ENCODE peak calls at places on chromosome 20, in nine cellular contexts. F is RWPE1, O is HL-60, D is glutamatergic neuron, C is heart left ventricle, J is MM.1S, Y is heart right ventricle, I is fibroblast of lung, N is fibroblast of mammary gland. P is an unnamed sample.

GRCh38 chr20:63130654-63131577 is 85.0 kb downstream of the YTHDF1 start:
- DNase-seq in F (no peak), O (no peak), D (peak), C (peak), J (no peak), Y (peak), I (no peak), N (no peak), P (no peak)

GRCh38 chr20:12835999-12836398 is 172.8 kb upstream of the SPTLC3 start:
- DNase-seq in F (no peak), O (no peak), D (no peak), C (no peak), J (no peak), Y (no peak), I (no peak), N (no peak), P (no peak)

GRCh38 chr20:37316775-37317170 is 27.3 kb downstream of the MANBAL start:
- DNase-seq in F (no peak), O (no peak), D (no peak), C (no peak), J (no peak), Y (no peak), I (no peak), N (no peak), P (no peak)

GRCh38 chr20:10487354-10488115 is 52.4 kb downstream of the SLX4IP start:
- DNase-seq in F (no peak), O (peak), D (no peak), C (no peak), J (no peak), Y (no peak), I (peak), N (peak), P (no peak)

GRCh38 chr20:14677455-14677854 is 340.0 kb upstream of the FLRT3 start:
- DNase-seq in F (no peak), O (no peak), D (no peak), C (no peak), J (no peak), Y (no peak), I (no peak), N (no peak), P (no peak)

GRCh38 chr20:25197870-25198190 is 2.3 kb downstream of the ENTPD6 start:
- DNase-seq in F (no peak), O (no peak), D (no peak), C (no peak), J (no peak), Y (no peak), I (no peak), N (no peak), P (no peak)

GRCh38 chr20:52150440-52151258 is 40.9 kb downstream of the ZFP64 start:
- DNase-seq in F (peak), O (peak), D (no peak), C (no peak), J (peak), Y (no peak), I (peak), N (peak), P (peak)

GRCh38 chr20:35908007-35908406 is 46.3 kb downstream of the SCAND1 start:
- DNase-seq in F (no peak), O (no peak), D (no peak), C (no peak), J (no peak), Y (no peak), I (no peak), N (no peak), P (no peak)

GRCh38 chr20:11394145-11394833 is 523.4 kb upstream of the BTBD3 start:
- DNase-seq in F (no peak), O (no peak), D (no peak), C (no peak), J (no peak), Y (no peak), I (peak), N (peak), P (peak)

GRCh38 chr20:43755390-43755789 is 28.6 kb upstream of the GTSF1L start:
- DNase-seq in F (no peak), O (no peak), D (no peak), C (no peak), J (no peak), Y (no peak), I (peak), N (peak), P (peak)

GRCh38 chr20:10739134-10739533 is 65.3 kb upstream of the JAG1 start:
- DNase-seq in F (peak), O (no peak), D (no peak), C (no peak), J (no peak), Y (no peak), I (no peak), N (no peak), P (no peak)

GRCh38 chr20:22303523-22303922 is 280.8 kb downstream of the FOXA2 start:
- DNase-seq in F (no peak), O (no peak), D (no peak), C (no peak), J (no peak), Y (no peak), I (no peak), N (peak), P (no peak)

GRCh38 chr20:32560989-32561830 is 23.9 kb downstream of the NOL4L start:
- DNase-seq in F (no peak), O (no peak), D (peak), C (no peak), J (no peak), Y (no peak), I (no peak), N (no peak), P (no peak)

GRCh38 chr20:5522422-5522821 is 205.7 kb upstream of the PROKR2 start:
- DNase-seq in F (no peak), O (no peak), D (no peak), C (no peak), J (no peak), Y (no peak), I (no peak), N (no peak), P (no peak)

GRCh38 chr20:32506721-32507120 is 78.4 kb downstream of the NOL4L start:
- DNase-seq in F (no peak), O (no peak), D (no peak), C (no peak), J (no peak), Y (no peak), I (no peak), N (no peak), P (no peak)

GRCh38 chr20:39271205-39271604 is 309.1 kb downstream of the DHX35 start:
- DNase-seq in F (no peak), O (no peak), D (no peak), C (no peak), J (no peak), Y (no peak), I (no peak), N (no peak), P (no peak)

GRCh38 chr20:4018015-4018748 is 2.8 kb upstream of the RNF24 start:
- DNase-seq in F (peak), O (no peak), D (no peak), C (no peak), J (no peak), Y (no peak), I (no peak), N (peak), P (no peak)

GRCh38 chr20:56826306-56826970 is 197.3 kb downstream of the TFAP2C start:
- DNase-seq in F (no peak), O (no peak), D (no peak), C (no peak), J (no peak), Y (no peak), I (no peak), N (peak), P (peak)

GRCh38 chr20:63328716-63329275 is 32.4 kb downstream of the CHRNA4 start:
- DNase-seq in F (no peak), O (no peak), D (peak), C (peak), J (no peak), Y (peak), I (no peak), N (no peak), P (no peak)

GRCh38 chr20:1477896-1478490 is 11.3 kb upstream of the NSFL1C start:
- DNase-seq in F (peak), O (no peak), D (no peak), C (no peak), J (no peak), Y (no peak), I (no peak), N (no peak), P (no peak)

GRCh38 chr20:4134355-4134834 is 119.0 kb upstream of the RNF24 start:
- DNase-seq in F (no peak), O (no peak), D (no peak), C (no peak), J (no peak), Y (no peak), I (no peak), N (no peak), P (no peak)

GRCh38 chr20:49230575-49231211 is 11.5 kb downstream of the DDX27 start:
- DNase-seq in F (no peak), O (peak), D (peak), C (no peak), J (no peak), Y (peak), I (no peak), N (no peak), P (no peak)

GRCh38 chr20:63941282-63942060 is 14.7 kb downstream of the UCKL1 start:
- DNase-seq in F (peak), O (peak), D (peak), C (peak), J (no peak), Y (peak), I (no peak), N (peak), P (no peak)

GRCh38 chr20:5714261-5715041 is 35.8 kb upstream of the SHLD1 start:
- DNase-seq in F (no peak), O (peak), D (no peak), C (no peak), J (peak), Y (no peak), I (no peak), N (no peak), P (peak)

GRCh38 chr20:52275243-52275817 is 83.8 kb upstream of the ZFP64 start:
- DNase-seq in F (no peak), O (no peak), D (no peak), C (no peak), J (no peak), Y (no peak), I (peak), N (no peak), P (no peak)

GRCh38 chr20:3887870-3888614 is 1.1 kb upstream of the PANK2 start:
- DNase-seq in F (no peak), O (no peak), D (peak), C (no peak), J (no peak), Y (no peak), I (peak), N (peak), P (peak)

GRCh38 chr20:44586986-44587980 is 4.9 kb downstream of the PKIG start:
- DNase-seq in F (no peak), O (no peak), D (no peak), C (no peak), J (no peak), Y (no peak), I (peak), N (no peak), P (no peak)

GRCh38 chr20:34246126-34246626 is 5.0 kb downstream of the ASIP start:
- DNase-seq in F (no peak), O (no peak), D (no peak), C (no peak), J (no peak), Y (no peak), I (no peak), N (no peak), P (no peak)

GRCh38 chr20:34099675-34100074 is 12.4 kb downstream of the EIF2S2 start:
- DNase-seq in F (no peak), O (no peak), D (no peak), C (no peak), J (no peak), Y (no peak), I (no peak), N (no peak), P (no peak)

GRCh38 chr20:21682576-21682975 is 22.9 kb upstream of the PAX1 start:
- DNase-seq in F (no peak), O (no peak), D (no peak), C (no peak), J (no peak), Y (no peak), I (no peak), N (no peak), P (no peak)

GRCh38 chr20:36852187-36852586 is 23.8 kb upstream of the TLDC2 start:
- DNase-seq in F (no peak), O (no peak), D (peak), C (no peak), J (no peak), Y (peak), I (no peak), N (no peak), P (no peak)

GRCh38 chr20:48725589-48725991 is 102.2 kb downstream of the PREX1 start:
- DNase-seq in F (peak), O (no peak), D (no peak), C (no peak), J (no peak), Y (no peak), I (peak), N (peak), P (peak)

GRCh38 chr20:41483553-41483930 is 116.9 kb upstream of the EMILIN3 start:
- DNase-seq in F (no peak), O (no peak), D (no peak), C (no peak), J (no peak), Y (no peak), I (no peak), N (no peak), P (peak)

GRCh38 chr20:41479113-41479512 is 112.5 kb upstream of the EMILIN3 start:
- DNase-seq in F (no peak), O (no peak), D (no peak), C (no peak), J (no peak), Y (no peak), I (no peak), N (no peak), P (no peak)

GRCh38 chr20:41480054-41480770 is 113.6 kb upstream of the EMILIN3 start:
- DNase-seq in F (no peak), O (peak), D (no peak), C (no peak), J (no peak), Y (no peak), I (no peak), N (no peak), P (no peak)

DNA sequence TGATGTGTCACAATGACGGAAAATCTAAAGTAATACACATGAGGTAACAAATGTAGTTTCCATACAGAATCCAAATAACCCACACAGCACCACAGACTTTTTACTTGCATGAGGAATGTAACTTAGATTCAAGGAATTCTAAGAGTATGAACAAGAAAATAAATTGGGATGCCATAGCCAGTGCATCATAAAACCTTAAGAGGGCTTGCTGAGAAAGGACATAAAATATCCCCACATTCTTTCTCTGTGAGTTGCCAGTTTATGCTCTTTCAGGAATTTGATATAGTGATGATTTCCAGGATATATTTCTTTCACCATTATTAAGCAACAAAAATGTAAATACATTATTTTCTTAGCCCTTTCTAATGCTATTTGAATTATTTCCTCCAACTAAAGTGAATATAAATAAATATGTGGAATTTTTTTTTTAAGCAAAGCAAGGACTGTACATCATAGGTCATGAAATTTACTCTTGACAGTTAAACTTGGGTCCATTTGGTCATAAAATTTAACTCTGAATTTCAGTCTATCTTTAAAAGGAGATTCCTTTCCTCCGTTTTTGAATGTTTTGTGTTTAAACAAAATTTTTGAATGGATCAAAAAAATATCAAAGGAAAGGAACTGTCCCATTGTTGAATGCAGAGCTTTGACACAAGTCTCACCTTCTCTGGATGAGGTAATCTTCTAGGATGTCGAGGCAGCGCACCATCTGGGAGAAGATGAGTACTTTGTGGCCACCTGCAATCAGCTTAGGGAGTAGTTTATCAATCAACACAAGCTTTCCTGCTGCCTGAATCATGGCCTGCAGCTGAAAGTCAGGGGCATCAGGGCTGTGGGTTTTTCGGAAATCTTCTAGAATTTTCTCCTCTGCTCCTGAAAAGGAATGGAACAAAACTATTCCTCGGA is 116.3 kb upstream of the EMILIN3 start:
- DNase-seq in F (no peak), O (no peak), D (no peak), C (no peak), J (no peak), Y (no peak), I (peak), N (peak), P (peak)
- TF ChIP-seq CTCF in F (no peak), O (no peak), D (no peak), C (no peak), J (no peak), Y (no peak), I (no peak), N (no peak), P (no peak)

GRCh38 chr20:61293951-61294350 is 41.9 kb downstream of the CDH4 start:
- DNase-seq in F (no peak), O (no peak), D (no peak), C (no peak), J (no peak), Y (no peak), I (no peak), N (no peak), P (no peak)

GRCh38 chr20:61292391-61292790 is 40.3 kb downstream of the CDH4 start:
- DNase-seq in F (no peak), O (no peak), D (no peak), C (no peak), J (no peak), Y (no peak), I (no peak), N (no peak), P (no peak)

GRCh38 chr20:61295249-61295648 is 43.2 kb downstream of the CDH4 start:
- DNase-seq in F (no peak), O (no peak), D (no peak), C (no peak), J (no peak), Y (no peak), I (peak), N (no peak), P (no peak)

GRCh38 chr20:61291166-61291829 is 39.2 kb downstream of the CDH4 start:
- DNase-seq in F (no peak), O (no peak), D (no peak), C (no peak), J (no peak), Y (no peak), I (no peak), N (no peak), P (no peak)

GRCh38 chr20:61292821-61293612 is 41.0 kb downstream of the CDH4 start:
- DNase-seq in F (no peak), O (no peak), D (no peak), C (no peak), J (no peak), Y (no peak), I (no peak), N (no peak), P (no peak)
- TF ChIP-seq CTCF in F (no peak), O (no peak), D (no peak), C (no peak), J (no peak), Y (no peak), I (no peak), N (no peak), P (no peak)

GRCh38 chr20:53579581-53580375 is 13.9 kb downstream of the ZNF217 start:
- DNase-seq in F (peak), O (peak), D (no peak), C (no peak), J (no peak), Y (no peak), I (peak), N (peak), P (peak)
- TF ChIP-seq CTCF in F (no peak), O (no peak), D (no peak), C (no peak), J (no peak), Y (no peak), I (no peak), N (no peak), P (no peak)

GRCh38 chr20:50663095-50663821 is 28.1 kb downstream of the RIPOR3 start:
- DNase-seq in F (peak), O (peak), D (no peak), C (no peak), J (peak), Y (no peak), I (no peak), N (no peak), P (no peak)
- TF ChIP-seq CTCF in F (no peak), O (peak), D (no peak), C (peak), J (no peak), Y (no peak), I (no peak), N (no peak), P (no peak)

GRCh38 chr20:45735988-45736387 is 13.8 kb downstream of the SPINT4 start:
- DNase-seq in F (no peak), O (no peak), D (no peak), C (no peak), J (no peak), Y (no peak), I (no peak), N (no peak), P (no peak)
- TF ChIP-seq CTCF in F (no peak), O (no peak), D (no peak), C (no peak), J (no peak), Y (no peak), I (no peak), N (no peak), P (no peak)

DNA sequence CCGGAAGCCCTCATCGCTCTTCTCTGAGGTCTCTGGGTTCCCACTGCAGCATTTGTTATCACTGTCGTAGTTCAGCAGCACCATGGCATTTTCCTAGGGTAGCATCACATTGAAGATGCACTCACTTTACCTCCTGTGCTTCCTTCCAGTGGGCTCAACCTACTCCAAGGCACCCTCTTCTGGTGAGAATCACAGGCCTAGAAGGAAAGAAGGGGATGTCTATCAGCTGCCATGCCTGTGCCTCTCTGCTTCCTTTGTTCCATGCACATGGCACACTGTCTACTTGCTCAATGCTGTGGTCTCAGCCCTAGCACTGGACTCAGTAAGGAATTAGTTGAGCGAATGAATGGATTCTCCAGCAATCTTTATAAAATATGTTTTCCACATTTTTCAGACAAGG is 22.6 kb downstream of the CST4 start:
- DNase-seq in F (no peak), O (no peak), D (no peak), C (no peak), J (no peak), Y (no peak), I (peak), N (peak), P (no peak)
- TF ChIP-seq CTCF in F (no peak), O (no peak), D (no peak), C (peak), J (no peak), Y (no peak), I (no peak), N (peak), P (no peak)

GRCh38 chr20:18904624-18905023 is 91.0 kb downstream of the SCP2D1 start:
- DNase-seq in F (peak), O (no peak), D (no peak), C (no peak), J (no peak), Y (no peak), I (no peak), N (no peak), P (no peak)
- TF ChIP-seq CTCF in F (no peak), O (peak), D (no peak), C (peak), J (peak), Y (peak), I (no peak), N (no peak), P (no peak)

GRCh38 chr20:50455656-50456451 is 54.3 kb upstream of the PTPN1 start:
- DNase-seq in F (no peak), O (peak), D (no peak), C (peak), J (no peak), Y (peak), I (no peak), N (no peak), P (no peak)

GRCh38 chr20:50459124-50459918 is 50.9 kb upstream of the PTPN1 start:
- DNase-seq in F (no peak), O (no peak), D (no peak), C (no peak), J (no peak), Y (no peak), I (no peak), N (no peak), P (no peak)

GRCh38 chr20:50460115-50460607 is 50.0 kb upstream of the PTPN1 start:
- DNase-seq in F (no peak), O (no peak), D (no peak), C (no peak), J (no peak), Y (no peak), I (no peak), N (no peak), P (no peak)

GRCh38 chr20:50453533-50453932 is 56.6 kb upstream of the PTPN1 start:
- DNase-seq in F (no peak), O (no peak), D (no peak), C (no peak), J (no peak), Y (no peak), I (no peak), N (no peak), P (no peak)

GRCh38 chr20:50456452-50457324 is 53.5 kb upstream of the PTPN1 start:
- DNase-seq in F (no peak), O (no peak), D (no peak), C (no peak), J (no peak), Y (no peak), I (no peak), N (no peak), P (no peak)
- TF ChIP-seq CTCF in F (no peak), O (no peak), D (no peak), C (peak), J (peak), Y (peak), I (peak), N (no peak), P (peak)